ENCODE peak calls at places on chromosomes 1 and 21, in seven cellular contexts. X is heart right ventricle, S is uterus, Z is fibroblast of lung, G is pancreas, C is H1, N is SJSA1. W is an unnamed sample.

GRCh38 chr1:173507205-173507846 is 30.2 kb downstream of the PRDX6 start:
- DNase-seq in G (no peak), N (no peak), Z (peak), C (no peak), X (no peak), S (no peak), W (no peak)

GRCh38 chr1:45863117-45863670 is 59.8 kb downstream of the MAST2 start:
- DNase-seq in Z (no peak), C (no peak), G (no peak), S (no peak), X (no peak), N (no peak), W (no peak)

GRCh38 chr1:221611930-221612777 is 129.7 kb downstream of the DUSP10 start:
- DNase-seq in X (peak), S (peak), G (no peak), C (no peak), Z (peak), N (peak), W (peak)

GRCh38 chr1:119384591-119384990 is 16.0 kb downstream of the HAO2 start:
- DNase-seq in Z (no peak), C (no peak), S (no peak), G (no peak), N (no peak), X (no peak), W (no peak)

GRCh38 chr1:93717639-93718038 is 36.0 kb upstream of the BCAR3 start:
- DNase-seq in G (no peak), X (no peak), N (no peak), Z (no peak), S (no peak), C (no peak), W (no peak)

GRCh38 chr1:109274533-109275476 is 8.1 kb downstream of the PSRC1 start:
- DNase-seq in S (peak), X (no peak), C (no peak), N (peak), Z (peak), G (peak), W (peak)

GRCh38 chr21:33561373-33561772 is 18.5 kb downstream of the SON start:
- DNase-seq in Z (no peak), X (no peak), C (no peak), S (no peak), G (no peak), N (no peak), W (no peak)

GRCh38 chr1:50930965-50931737 is 28.9 kb downstream of the FAF1 start:
- DNase-seq in G (no peak), Z (no peak), N (peak), C (no peak), X (no peak), S (no peak), W (no peak)

GRCh38 chr1:74395492-74395891 is 116.9 kb downstream of the LRRC53 start:
- DNase-seq in X (no peak), S (peak), Z (no peak), G (peak), C (no peak), N (no peak), W (no peak)

GRCh38 chr1:59814901-59815825 is at the start of gene HOOK1:
- DNase-seq in Z (no peak), C (peak), G (peak), S (no peak), N (no peak), X (peak), W (no peak)

GRCh38 chr1:242811092-242811840 is 286.8 kb upstream of the PLD5 start:
- DNase-seq in Z (no peak), S (no peak), X (no peak), N (peak), G (no peak), C (no peak), W (no peak)

GRCh38 chr1:187476671-187477070 is 647.9 kb downstream of the PLA2G4A start:
- DNase-seq in G (no peak), Z (peak), C (no peak), X (no peak), N (no peak), S (no peak), W (no peak)

GRCh38 chr21:33380483-33380998 is 22.7 kb upstream of the IFNGR2 start:
- DNase-seq in G (peak), X (peak), Z (peak), N (peak), S (peak), C (no peak), W (peak)

GRCh38 chr1:2526824-2527552 is 592 bp upstream of the PANK4 start:
- DNase-seq in C (no peak), Z (peak), X (peak), N (no peak), S (no peak), G (no peak), W (peak)

GRCh38 chr1:171438441-171438840 is 46.9 kb upstream of the PRRC2C start:
- DNase-seq in G (peak), C (no peak), S (peak), X (peak), Z (peak), N (peak), W (peak)
- H3K27ac ChIP-seq in G (no peak), C (no peak), S (no peak), X (no peak), Z (peak), N (peak), W (no peak)

GRCh38 chr1:214617843-214618242 is 14.8 kb downstream of the CENPF start:
- DNase-seq in C (no peak), X (no peak), S (no peak), Z (no peak), G (no peak), N (no peak), W (no peak)
- H3K27ac ChIP-seq in C (no peak), X (peak), S (no peak), Z (no peak), G (no peak), N (no peak), W (no peak)

DNA sequence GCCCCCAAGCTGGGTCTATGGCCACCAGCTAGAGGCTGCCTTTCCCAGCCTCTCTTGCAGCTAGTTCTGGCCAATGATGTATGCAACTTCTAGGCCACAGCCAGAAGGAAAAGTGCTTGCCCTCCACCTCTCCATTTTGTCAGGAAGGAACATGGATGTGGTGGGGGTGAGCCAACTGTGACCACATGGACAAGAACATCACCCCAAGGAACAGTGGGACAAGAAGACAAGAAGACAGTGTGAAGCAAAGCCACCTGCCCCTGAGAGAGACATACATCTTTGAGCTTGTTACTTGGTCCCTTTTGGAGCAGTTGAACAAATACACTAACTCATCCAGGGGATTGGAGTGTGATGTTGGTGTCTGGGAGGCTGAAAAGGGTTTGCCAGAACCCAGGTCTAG is 105.8 kb upstream of the EDN2 start:
- DNase-seq in Z (no peak), X (no peak), N (no peak), C (no peak), G (no peak), S (no peak), W (no peak)
- H3K27ac ChIP-seq in Z (no peak), X (no peak), N (no peak), C (no peak), G (no peak), S (no peak), W (no peak)

DNA sequence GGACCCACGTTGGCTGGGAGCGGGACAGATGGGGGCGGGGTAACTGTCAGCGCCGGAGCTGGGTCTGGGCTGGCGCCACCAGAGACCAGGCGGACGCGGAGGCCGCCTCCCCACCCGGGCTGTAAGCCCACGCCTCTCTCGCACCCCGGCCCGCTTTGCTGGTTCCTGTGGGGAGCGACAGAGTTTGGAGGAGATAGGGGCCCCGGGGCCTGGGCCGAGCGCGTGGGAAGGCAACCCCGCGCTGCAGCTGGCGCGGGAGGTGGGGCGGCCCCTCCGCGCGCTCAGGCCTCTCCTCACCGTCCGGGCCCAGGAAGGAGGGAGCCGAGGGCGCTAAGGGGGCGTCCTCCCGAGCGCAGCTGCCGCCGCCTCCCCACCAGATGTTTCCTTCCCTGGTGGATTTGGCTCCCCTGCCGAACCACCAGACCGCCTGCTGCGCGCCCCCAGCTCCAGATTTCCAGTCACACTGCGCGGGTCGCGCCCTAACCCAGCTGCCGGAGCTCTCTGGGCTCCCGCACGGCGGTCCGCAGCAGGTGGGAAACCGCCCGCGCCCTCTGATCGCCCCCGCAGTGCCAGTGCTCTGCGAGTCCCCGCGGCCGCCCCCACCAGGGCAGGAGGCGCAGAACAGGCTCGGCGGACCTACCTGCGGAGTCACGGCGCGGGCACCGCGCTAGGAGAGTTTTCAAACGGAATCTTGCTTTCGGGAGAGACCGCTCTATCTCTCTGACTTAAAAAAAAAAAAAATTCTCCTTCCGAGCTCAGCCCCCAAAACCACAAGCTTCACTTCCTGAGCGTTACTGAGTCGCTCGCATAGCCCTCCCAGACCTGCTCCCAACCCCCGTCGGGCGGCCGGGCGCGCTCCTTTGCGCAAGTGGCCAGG is 1.1 kb downstream of the GFI1 start:
- DNase-seq in X (peak), C (peak), Z (no peak), N (peak), G (peak), S (no peak), W (no peak)
- H3K27ac ChIP-seq in X (no peak), C (no peak), Z (no peak), N (no peak), G (peak), S (no peak), W (no peak)

GRCh38 chr1:207821464-207822045 is 69.7 kb downstream of the CD46 start:
- DNase-seq in C (no peak), X (no peak), N (no peak), Z (no peak), S (no peak), G (peak), W (no peak)
- H3K27ac ChIP-seq in C (no peak), X (peak), N (no peak), Z (no peak), S (peak), G (peak), W (peak)

GRCh38 chr1:230191079-230191478 is 124.0 kb downstream of the GALNT2 start:
- DNase-seq in N (no peak), Z (peak), S (peak), G (peak), C (no peak), X (no peak), W (peak)
- H3K27ac ChIP-seq in N (no peak), Z (peak), S (peak), G (peak), C (no peak), X (peak), W (peak)

GRCh38 chr1:207321790-207322530 is 482 bp downstream of the CD55 start:
- DNase-seq in Z (peak), N (no peak), S (no peak), C (no peak), X (no peak), G (no peak), W (no peak)
- H3K27ac ChIP-seq in Z (peak), N (peak), S (peak), C (peak), X (peak), G (peak), W (peak)

DNA sequence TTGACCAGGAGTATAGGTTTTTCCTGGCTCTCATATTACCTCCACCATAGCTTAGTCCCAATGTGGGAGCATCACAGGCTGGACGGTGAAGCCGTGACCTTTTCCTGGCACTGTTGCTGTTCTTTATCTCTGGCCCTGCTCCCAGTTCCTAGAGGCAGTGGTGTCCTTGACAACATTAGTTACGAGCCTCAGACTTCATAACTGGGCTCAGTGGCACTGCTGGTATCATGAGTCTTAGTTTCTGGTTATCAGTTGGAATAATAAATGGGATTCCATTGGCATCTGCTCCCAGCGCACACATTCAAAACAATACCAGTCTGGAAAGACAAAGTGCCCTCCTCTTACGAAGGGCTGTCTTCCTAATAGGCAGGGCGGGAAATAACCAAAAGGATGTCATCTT is 8.0 kb downstream of the RNPEP start:
- DNase-seq in N (no peak), X (peak), G (peak), Z (no peak), S (no peak), C (no peak), W (no peak)
- H3K27ac ChIP-seq in N (no peak), X (no peak), G (peak), Z (no peak), S (no peak), C (no peak), W (no peak)

DNA sequence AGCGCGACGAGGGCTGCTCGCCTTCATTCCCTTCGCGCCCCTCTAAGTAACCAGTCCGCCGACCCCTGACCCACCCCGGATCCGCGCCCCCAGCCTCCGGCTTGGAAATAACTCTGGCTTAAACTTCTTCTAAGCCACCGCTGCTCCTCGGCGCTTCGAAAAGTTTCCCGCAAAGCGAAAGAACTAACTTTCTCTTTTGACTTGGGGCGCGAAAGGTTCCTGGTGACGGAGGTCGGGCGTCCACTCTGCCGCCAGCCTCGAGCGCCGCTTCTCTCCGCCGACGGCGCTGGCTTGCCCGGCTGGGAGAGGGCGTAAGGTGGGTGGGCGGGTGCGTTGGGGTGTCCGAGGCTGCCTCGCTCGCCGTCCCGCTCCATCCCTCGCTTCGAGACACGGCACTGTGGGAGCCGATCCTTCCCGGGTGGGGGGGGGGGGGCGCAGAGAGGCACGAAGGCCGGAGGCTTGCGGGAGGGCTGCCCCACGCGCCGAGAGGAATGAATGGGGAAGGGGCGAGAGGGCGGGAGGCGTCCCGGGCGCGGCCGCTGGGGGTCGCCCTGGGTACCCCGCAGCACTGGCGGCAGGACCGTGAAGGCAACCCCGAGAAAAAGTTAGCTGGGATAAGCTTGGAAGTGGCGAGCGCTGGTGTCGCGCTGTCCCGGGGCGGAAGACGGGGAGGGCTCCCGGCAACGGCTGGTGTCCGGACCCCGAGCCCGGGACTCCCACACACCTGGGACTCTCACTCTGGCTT is 567 bp downstream of the ATF3 start:
- DNase-seq in S (peak), N (peak), X (peak), C (peak), G (peak), Z (peak), W (peak)
- H3K27ac ChIP-seq in S (peak), N (peak), X (peak), C (peak), G (peak), Z (peak), W (peak)

GRCh38 chr1:177871633-177872562 is 98.0 kb downstream of the SEC16B start:
- DNase-seq in C (no peak), Z (no peak), S (no peak), G (peak), X (no peak), N (no peak), W (no peak)
- H3K27ac ChIP-seq in C (no peak), Z (no peak), S (no peak), G (no peak), X (no peak), N (no peak), W (no peak)